ENCODE peak calls at places on chromosomes 16 and 17, in five cellular contexts. Q, H, E, U and L are unnamed samples.

GRCh38 chr17:39596543-39597267 is 11.0 kb downstream of the NEUROD2 start:
- DNase-seq in Q (no peak), H (no peak), E (no peak), U (no peak), L (no peak)

GRCh38 chr16:22214893-22215292 is 8.8 kb downstream of the EEF2K start:
- DNase-seq in Q (no peak), E (no peak), U (no peak), H (no peak), L (no peak)

GRCh38 chr17:17937958-17938357 is 34.2 kb downstream of the TOM1L2 start:
- DNase-seq in E (no peak), Q (no peak), U (no peak), H (no peak), L (no peak)

GRCh38 chr16:23406546-23407240 is 46.3 kb downstream of the COG7 start:
- DNase-seq in E (no peak), U (no peak), Q (no peak), H (no peak), L (no peak)

GRCh38 chr17:81520021-81520894 is 7.7 kb upstream of the ACTG1 start:
- DNase-seq in E (no peak), Q (no peak), U (no peak), H (peak), L (no peak)

GRCh38 chr16:89198417-89199240 is 1.7 kb downstream of the SLC22A31 start:
- DNase-seq in E (no peak), U (no peak), H (peak), Q (no peak), L (no peak)

GRCh38 chr16:21610006-21610544 is 10.7 kb downstream of the METTL9 start:
- DNase-seq in E (no peak), H (no peak), U (no peak), Q (no peak), L (no peak)

GRCh38 chr16:83701494-83701893 is 106.3 kb upstream of the HSBP1 start:
- DNase-seq in Q (no peak), H (peak), E (no peak), U (peak), L (peak)

GRCh38 chr16:65122974-65123845 is 1.3 kb upstream of the CDH11 start:
- DNase-seq in Q (no peak), H (peak), U (peak), E (peak), L (peak)

GRCh38 chr16:22739077-22739476 is 74.9 kb upstream of the HS3ST2 start:
- DNase-seq in H (no peak), E (no peak), U (no peak), Q (no peak), L (no peak)

GRCh38 chr16:31079342-31079944 is 5.2 kb downstream of the ZNF646 start:
- DNase-seq in H (no peak), E (no peak), Q (no peak), U (no peak), L (no peak)

GRCh38 chr17:3963214-3964201 is 729 bp downstream of the ATP2A3 start:
- DNase-seq in Q (peak), H (peak), E (no peak), U (no peak), L (no peak)

GRCh38 chr17:5826384-5826783 is 242.1 kb upstream of the NLRP1 start:
- DNase-seq in U (no peak), E (no peak), H (no peak), Q (no peak), L (no peak)

GRCh38 chr16:54649846-54650245 is 280.8 kb upstream of the IRX5 start:
- DNase-seq in E (no peak), H (no peak), Q (no peak), U (no peak), L (no peak)

GRCh38 chr17:53900951-53901350 is 78.2 kb downstream of the KIF2B start:
- DNase-seq in E (no peak), Q (no peak), H (no peak), U (no peak), L (no peak)

GRCh38 chr17:50545306-50545705 is 1.7 kb upstream of the SPATA20 start:
- DNase-seq in E (no peak), U (no peak), H (no peak), Q (no peak), L (no peak)

GRCh38 chr16:13244770-13245169 is 343.4 kb downstream of the SHISA9 start:
- DNase-seq in Q (no peak), U (no peak), H (no peak), E (no peak), L (no peak)

GRCh38 chr16:48182979-48183537 is 27.3 kb upstream of the ABCC12 start:
- DNase-seq in U (no peak), H (no peak), Q (no peak), E (no peak), L (no peak)

GRCh38 chr17:50908140-50908859 is 42.1 kb upstream of the TOB1 start:
- DNase-seq in Q (no peak), E (no peak), U (no peak), H (no peak), L (no peak)

GRCh38 chr16:84455031-84455430 is 49.4 kb downstream of the MEAK7 start:
- DNase-seq in E (no peak), Q (no peak), H (no peak), U (no peak), L (no peak)